ENCODE peak calls at places on chromosome 7, in seven cellular contexts. C is lower lobe of right lung; N is HT-29; K is neural progenitor cell; B is astrocyte of the spinal cord; U is iPS-NIHi11; S is activated effector memory CD4-positive, alpha-beta T cell treated with anti-CD3 and anti-CD28 coated beads, Interleukin-2, amount 50 U/mL, for 16 hours. W is an unnamed sample.

GRCh38 chr7:157485361-157485831 is 148.6 kb downstream of the DNAJB6 start:
- DNase-seq in C (no peak), U (no peak), K (no peak), S (peak), N (no peak), B (no peak), W (no peak)

GRCh38 chr7:3897430-3898385 is 596.7 kb downstream of the SDK1 start:
- DNase-seq in S (peak), B (peak), K (peak), N (peak), U (peak), C (no peak), W (peak)

GRCh38 chr7:45881759-45882464 is 6.4 kb upstream of the IGFBP1 start:
- DNase-seq in B (peak), U (no peak), C (no peak), N (peak), K (no peak), S (no peak), W (peak)

GRCh38 chr7:87058739-87059524 is 522 bp downstream of the ELAPOR2 start:
- DNase-seq in B (no peak), U (peak), K (peak), C (peak), N (no peak), S (no peak), W (no peak)

GRCh38 chr7:131123991-131124629 is 203.6 kb upstream of the MKLN1 start:
- DNase-seq in S (no peak), N (no peak), K (no peak), U (no peak), C (no peak), B (no peak), W (no peak)

GRCh38 chr7:105985250-105985649 is 22.2 kb downstream of the CDHR3 start:
- DNase-seq in K (no peak), C (no peak), U (no peak), S (no peak), N (no peak), B (no peak), W (no peak)

GRCh38 chr7:27031289-27032172 is 64.3 kb downstream of the HOXA1 start:
- DNase-seq in B (peak), U (no peak), S (no peak), N (peak), C (no peak), K (no peak), W (peak)

GRCh38 chr7:27409776-27410175 is 167.2 kb downstream of the EVX1 start:
- DNase-seq in B (no peak), K (no peak), C (no peak), S (no peak), N (no peak), U (no peak), W (no peak)

GRCh38 chr7:39624202-39624807 is 933 bp downstream of the RALA start:
- DNase-seq in C (no peak), K (peak), N (peak), U (peak), S (peak), B (no peak), W (no peak)

GRCh38 chr7:88391247-88391646 is 84.6 kb upstream of the STEAP4 start:
- DNase-seq in K (no peak), N (no peak), C (no peak), B (no peak), U (no peak), S (no peak), W (no peak)

GRCh38 chr7:26454180-26454579 is 162.5 kb downstream of the SNX10 start:
- DNase-seq in N (no peak), B (peak), S (no peak), U (no peak), C (no peak), K (no peak), W (no peak)

GRCh38 chr7:130486963-130487324 is 4.9 kb upstream of the MEST start:
- DNase-seq in C (no peak), B (no peak), N (no peak), U (no peak), S (no peak), K (no peak), W (no peak)

GRCh38 chr7:595621-596010 is 76.0 kb upstream of the PDGFA start:
- DNase-seq in N (no peak), K (no peak), C (no peak), S (peak), U (no peak), B (no peak), W (no peak)

GRCh38 chr7:102869195-102869594 is 43.6 kb upstream of the LRRC17 start:
- DNase-seq in U (no peak), B (no peak), K (no peak), S (no peak), C (no peak), N (no peak), W (no peak)

GRCh38 chr7:149422914-149423285 is 38.0 kb downstream of the ZNF777 start:
- DNase-seq in N (no peak), B (no peak), S (peak), U (peak), C (peak), K (no peak), W (no peak)

GRCh38 chr7:131381069-131381838 is 53.6 kb downstream of the MKLN1 start:
- DNase-seq in B (peak), S (no peak), U (no peak), N (no peak), K (no peak), C (no peak), W (peak)

GRCh38 chr7:73707045-73707631 is 12.3 kb downstream of the STX1A start:
- DNase-seq in S (no peak), C (peak), K (no peak), U (no peak), N (peak), B (peak), W (no peak)

GRCh38 chr7:82694020-82694419 is 250.4 kb upstream of the CACNA2D1 start:
- DNase-seq in N (no peak), U (no peak), B (no peak), S (no peak), C (no peak), K (peak), W (no peak)

GRCh38 chr7:54014765-54015164 is 527.4 kb upstream of the VSTM2A start:
- DNase-seq in B (no peak), S (no peak), N (no peak), C (no peak), U (no peak), K (no peak), W (no peak)